ENCODE peak calls at places on chromosomes 12 and 14, in six cellular contexts. V, L, A, P, B and K are unnamed samples.

GRCh38 chr12:8145754-8146415 is 10.9 kb upstream of the ZNF705A start:
- DNase-seq in V (no peak), A (no peak), B (peak; percentile 22), P (peak; percentile 21), L (no peak), K (no peak)

GRCh38 chr14:90301122-90301521 is 30.6 kb downstream of the NRDE2 start:
- DNase-seq in B (no peak), V (no peak), L (no peak), P (no peak), A (no peak), K (no peak)

GRCh38 chr14:91223028-91223783 is 21.3 kb downstream of the GPR68 start:
- DNase-seq in V (no peak), A (no peak), L (no peak), B (no peak), P (no peak), K (no peak)

GRCh38 chr12:50024804-50025186 is 499 bp downstream of the RACGAP1 start:
- DNase-seq in A (no peak), V (no peak), B (no peak), L (no peak), P (no peak), K (no peak)

GRCh38 chr12:58066296-58066695 is 124.9 kb downstream of the ATP23 start:
- DNase-seq in V (no peak), B (no peak), A (no peak), P (no peak), L (no peak), K (no peak)

GRCh38 chr12:131726-132465 is 65.3 kb downstream of the IQSEC3 start:
- DNase-seq in A (no peak), V (no peak), B (no peak), L (no peak), P (no peak), K (no peak)

GRCh38 chr12:59972941-59973340 is 377.1 kb downstream of the SLC16A7 start:
- DNase-seq in L (no peak), P (peak; percentile 29), V (no peak), A (no peak), B (no peak), K (peak; percentile 4)

GRCh38 chr14:35989736-35990135 is 163.6 kb downstream of the BRMS1L start:
- DNase-seq in A (no peak), L (no peak), P (no peak), B (no peak), V (no peak), K (no peak)

GRCh38 chr12:42240131-42240750 is 2.2 kb upstream of the YAF2 start:
- DNase-seq in V (no peak), B (no peak), L (no peak), P (no peak), A (no peak), K (no peak)

GRCh38 chr12:94277426-94278000 is 129.1 kb downstream of the PLXNC1 start:
- DNase-seq in A (no peak), P (no peak), L (no peak), B (peak; percentile 21), V (peak; percentile 44), K (no peak)

GRCh38 chr12:25051171-25051570 is 102.3 kb upstream of the BCAT1 start:
- DNase-seq in B (no peak), P (no peak), V (no peak), A (no peak), L (no peak), K (no peak)

GRCh38 chr12:52561880-52562449 is 9.0 kb upstream of the KRT71 start:
- DNase-seq in A (no peak), B (no peak), V (no peak), L (no peak), P (no peak), K (no peak)

GRCh38 chr12:109739747-109740693 is 26.4 kb downstream of the FAM222A start:
- DNase-seq in V (peak; percentile 17), B (no peak), A (no peak), P (no peak), L (no peak), K (no peak)